ENCODE peak calls at places on chromosomes 2 and 18, in nine cellular contexts. R is cardiac fibroblast; V is foreskin fibroblast; U is H9; I is D721Med; W is type B pancreatic cell; F is MCF 10A; H is CD4-positive, alpha-beta T cell; L is endothelial cell. C is an unnamed sample.

GRCh38 chr2:79085382-79085781 is 2.4 kb downstream of the REG1B start:
- DNase-seq in R (no peak), V (no peak), U (no peak), I (no peak), W (no peak), F (no peak), H (no peak), L (no peak), C (no peak)

GRCh38 chr2:40279001-40279400 is 172.9 kb downstream of the SLC8A1 start:
- DNase-seq in R (peak; percentile 28), V (peak; percentile 61), U (no peak), I (no peak), W (no peak), F (no peak), H (no peak), L (no peak), C (no peak)

GRCh38 chr18:21336846-21337245 is 94.8 kb downstream of the GREB1L start:
- DNase-seq in R (peak; percentile 8), V (no peak), U (no peak), I (no peak), W (no peak), F (no peak), H (no peak), L (no peak), C (no peak)

GRCh38 chr18:58290059-58290747 is 246.2 kb downstream of the NEDD4L start:
- DNase-seq in R (peak; percentile 22), V (no peak), U (no peak), I (no peak), W (no peak), F (no peak), H (no peak), L (no peak), C (no peak)

GRCh38 chr18:27860701-27861107 is 316.2 kb downstream of the CDH2 start:
- DNase-seq in R (peak; percentile 20), V (no peak), U (no peak), I (no peak), W (no peak), F (no peak), H (no peak), L (no peak), C (peak; percentile 83)

GRCh38 chr2:42835577-42836371 is 43.4 kb upstream of the HAAO start:
- DNase-seq in R (peak; percentile 98), V (peak; percentile 97), U (no peak), I (no peak), W (peak; percentile 31), F (peak; percentile 99), H (no peak), L (no peak), C (peak; percentile 99)

GRCh38 chr2:45274190-45274926 is 265.1 kb upstream of the SIX2 start:
- DNase-seq in R (no peak), V (no peak), U (peak; percentile 46), I (no peak), W (no peak), F (no peak), H (no peak), L (no peak), C (no peak)

GRCh38 chr2:660477-661214 is 16.6 kb downstream of the TMEM18 start:
- DNase-seq in R (no peak), V (peak; percentile 11), U (peak; percentile 74), I (no peak), W (no peak), F (no peak), H (no peak), L (no peak), C (no peak)

DNA sequence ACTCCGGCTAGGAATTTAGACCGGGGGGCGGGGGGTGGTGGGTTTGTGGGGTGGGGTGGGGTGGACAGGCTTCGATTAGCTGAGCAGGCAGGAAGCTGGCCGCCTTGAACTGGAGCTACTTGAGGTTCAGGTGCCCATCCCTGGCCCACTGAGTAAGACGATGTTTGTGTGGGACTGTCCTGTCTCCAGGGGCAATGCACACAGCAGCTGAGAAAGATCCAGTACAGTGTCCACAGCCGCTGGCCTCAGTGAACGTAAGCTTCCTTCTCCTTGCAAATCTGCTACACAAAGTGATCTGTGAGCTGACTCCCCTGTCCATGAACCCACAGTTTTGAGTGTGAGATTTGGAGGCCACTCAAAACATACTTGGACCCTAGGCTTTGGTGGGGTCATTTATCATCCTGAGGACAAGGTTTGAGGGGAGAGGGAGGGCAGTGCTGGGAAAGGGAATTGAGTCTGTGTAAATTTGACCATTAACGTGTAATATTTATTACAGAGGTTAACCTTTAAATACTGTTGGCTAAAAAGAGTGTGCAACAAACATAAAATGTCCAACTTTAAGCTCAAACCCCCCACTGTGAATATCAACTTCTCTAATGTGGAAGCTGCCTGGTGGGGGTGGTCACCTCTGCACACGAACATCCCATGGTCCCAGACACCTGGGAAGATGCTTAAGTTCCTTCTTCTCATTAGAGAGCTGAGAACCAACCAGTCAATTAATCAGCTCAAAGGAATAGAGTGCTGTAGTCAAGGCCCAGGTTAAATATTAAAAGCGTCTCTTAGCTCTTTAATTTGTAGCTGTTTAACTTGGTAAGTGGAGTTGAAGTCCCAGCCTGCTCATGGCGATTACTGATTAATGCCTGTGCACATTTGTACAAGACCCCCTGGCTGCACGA is 5.0 kb upstream of the CYS1 start:
- DNase-seq in R (no peak), V (no peak), U (no peak), I (no peak), W (no peak), F (no peak), H (no peak), L (no peak), C (no peak)
- TF ChIP-seq CTCF in R (no peak), V (no peak), U (no peak), I (no peak), W (no peak), F (no peak), H (no peak), L (no peak), C (no peak)

GRCh38 chr2:27977623-27978312 is 87.2 kb downstream of the BABAM2 start:
- DNase-seq in R (peak; percentile 82), V (peak; percentile 94), U (no peak), I (no peak), W (no peak), F (peak; percentile 92), H (no peak), L (no peak), C (peak; percentile 49)

GRCh38 chr2:27972311-27972710 is 81.8 kb downstream of the BABAM2 start:
- DNase-seq in R (no peak), V (no peak), U (no peak), I (no peak), W (no peak), F (no peak), H (no peak), L (no peak), C (no peak)

GRCh38 chr2:27973592-27973991 is 83.1 kb downstream of the BABAM2 start:
- DNase-seq in R (no peak), V (peak; percentile 65), U (no peak), I (no peak), W (no peak), F (no peak), H (no peak), L (no peak), C (no peak)
- TF ChIP-seq CTCF in R (peak; percentile 37), V (no peak), U (peak; percentile 40), I (no peak), W (peak; percentile 46), F (no peak), H (no peak), L (no peak), C (peak; percentile 39)

GRCh38 chr2:54120950-54121349 is 5.5 kb downstream of the ACYP2 start:
- DNase-seq in R (no peak), V (no peak), U (no peak), I (no peak), W (no peak), F (no peak), H (no peak), L (no peak), C (no peak)

GRCh38 chr2:54109848-54110247 is 5.6 kb upstream of the ACYP2 start:
- DNase-seq in R (no peak), V (no peak), U (no peak), I (no peak), W (no peak), F (no peak), H (no peak), L (no peak), C (no peak)

GRCh38 chr2:54114936-54115283 is 505 bp upstream of the ACYP2 start:
- DNase-seq in R (no peak), V (no peak), U (no peak), I (no peak), W (no peak), F (no peak), H (no peak), L (no peak), C (no peak)

DNA sequence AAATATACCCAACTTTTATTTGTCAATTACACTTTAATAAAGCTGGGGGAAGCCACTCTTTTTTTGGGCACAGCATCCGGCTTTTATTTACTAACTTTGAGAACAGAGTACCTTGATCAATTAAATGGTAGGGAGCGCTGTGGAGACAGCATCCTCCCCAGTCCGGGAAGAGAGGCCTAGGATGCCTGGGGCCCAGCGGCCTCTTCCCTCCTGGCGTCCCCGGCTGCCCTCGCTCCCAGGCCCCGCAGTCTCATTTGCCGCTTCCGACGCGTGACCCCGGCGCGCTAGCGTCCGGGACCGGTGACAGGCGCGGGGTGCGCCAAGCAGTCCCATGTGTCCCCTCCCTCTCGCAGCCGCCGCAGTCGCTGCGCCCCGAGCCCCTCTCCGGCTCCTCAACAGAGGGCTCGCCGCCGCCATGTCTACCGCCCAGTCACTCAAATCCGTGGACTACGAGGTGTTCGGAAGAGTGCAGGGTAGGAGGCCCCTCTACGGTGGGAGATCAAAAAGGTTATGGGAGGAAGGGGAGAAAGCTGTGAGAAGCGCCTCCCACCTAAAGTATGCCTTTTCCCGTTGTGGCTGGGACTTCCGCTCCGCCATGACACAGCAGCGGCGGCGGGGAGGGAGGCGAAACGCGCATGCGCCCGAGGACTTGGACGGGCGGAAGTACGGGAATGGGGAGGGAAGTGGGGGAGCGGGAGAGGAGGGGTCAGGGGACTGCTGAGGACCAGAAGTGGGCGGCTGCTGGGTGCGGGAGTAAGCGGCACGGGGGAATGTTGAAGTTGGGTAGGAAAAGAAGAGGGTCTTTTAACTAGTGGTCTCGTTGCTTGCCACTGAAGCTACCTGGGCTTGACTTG is at the start of gene ACYP2:
- DNase-seq in R (peak; percentile 99), V (peak; percentile 98), U (peak; percentile 97), I (peak; percentile 87), W (peak; percentile 91), F (peak; percentile 94), H (peak; percentile 83), L (peak; percentile 92), C (peak; percentile 89)
- TF ChIP-seq CTCF in R (peak; percentile 2), V (peak; percentile 22), U (no peak), I (no peak), W (no peak), F (no peak), H (peak; percentile 17), L (no peak), C (peak; percentile 46)

DNA sequence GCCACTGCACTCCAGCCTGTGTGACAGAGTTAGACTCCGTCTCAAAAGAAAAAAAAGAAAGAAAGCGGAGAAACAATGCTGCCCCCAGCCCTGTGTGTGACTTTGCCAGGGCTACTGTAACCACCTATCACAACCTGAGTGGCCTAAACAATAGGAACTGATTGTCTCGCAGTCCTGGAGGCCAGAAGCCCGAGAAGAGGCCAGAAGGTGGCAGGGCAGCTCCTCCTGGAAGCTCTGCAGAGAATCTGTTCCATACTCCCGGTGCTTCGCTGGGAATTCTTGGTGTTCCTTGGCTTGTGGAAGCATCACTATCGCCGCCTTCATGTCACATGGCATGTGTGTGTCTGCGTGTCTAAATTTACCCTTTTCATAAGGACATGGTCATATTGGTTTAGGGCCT is 14.4 kb upstream of the RAB17 start:
- DNase-seq in R (peak; percentile 68), V (peak; percentile 70), U (no peak), I (no peak), W (no peak), F (peak; percentile 33), H (no peak), L (no peak), C (no peak)
- TF ChIP-seq CTCF in R (peak; percentile 52), V (peak; percentile 28), U (peak; percentile 39), I (peak; percentile 2), W (peak; percentile 14), F (no peak), H (no peak), L (no peak), C (peak; percentile 31)

C was measured in astrocyte of the cerebellum.